ENCODE peak calls at places on chromosomes 2 and 18, in seven cellular contexts. One of them, this sample, is unnamed.

GRCh38 chr2:12048551-12048950 is 302.1 kb downstream of the LPIN1 start:
- DNase-seq in endodermal cell: peak
- DNase-seq in HFFc6: no peak
- DNase-seq in pancreas: no peak
- DNase-seq in neural progenitor cell: peak
- DNase-seq in fibroblast of lung: no peak
- DNase-seq in AG10803: no peak
- DNase-seq in this sample: peak

GRCh38 chr18:59096098-59096779 is 43.4 kb upstream of the SEC11C start:
- DNase-seq in endodermal cell: peak
- DNase-seq in HFFc6: no peak
- DNase-seq in pancreas: no peak
- DNase-seq in neural progenitor cell: peak
- DNase-seq in fibroblast of lung: no peak
- DNase-seq in AG10803: no peak
- DNase-seq in this sample: peak

GRCh38 chr18:48841381-48842258 is 109.1 kb downstream of the SMAD7 start:
- DNase-seq in endodermal cell: no peak
- DNase-seq in HFFc6: no peak
- DNase-seq in pancreas: no peak
- DNase-seq in neural progenitor cell: no peak
- DNase-seq in fibroblast of lung: peak
- DNase-seq in AG10803: peak
- DNase-seq in this sample: no peak

GRCh38 chr2:6068441-6068935 is 376.3 kb downstream of the SOX11 start:
- DNase-seq in endodermal cell: no peak
- DNase-seq in HFFc6: no peak
- DNase-seq in pancreas: no peak
- DNase-seq in neural progenitor cell: no peak
- DNase-seq in fibroblast of lung: no peak
- DNase-seq in AG10803: no peak
- DNase-seq in this sample: no peak

GRCh38 chr2:67526283-67526682 is 129.2 kb downstream of the ETAA1 start:
- DNase-seq in endodermal cell: no peak
- DNase-seq in HFFc6: peak
- DNase-seq in pancreas: no peak
- DNase-seq in neural progenitor cell: no peak
- DNase-seq in fibroblast of lung: peak
- DNase-seq in AG10803: peak
- DNase-seq in this sample: no peak

GRCh38 chr2:172884336-172884735 is 148.7 kb downstream of the RAPGEF4 start:
- DNase-seq in endodermal cell: no peak
- DNase-seq in HFFc6: no peak
- DNase-seq in pancreas: no peak
- DNase-seq in neural progenitor cell: no peak
- DNase-seq in fibroblast of lung: no peak
- DNase-seq in AG10803: peak
- DNase-seq in this sample: no peak

GRCh38 chr2:234994340-234995321 is 42.8 kb downstream of the SH3BP4 start:
- DNase-seq in endodermal cell: peak
- DNase-seq in HFFc6: no peak
- DNase-seq in pancreas: no peak
- DNase-seq in neural progenitor cell: peak
- DNase-seq in fibroblast of lung: no peak
- DNase-seq in AG10803: no peak
- DNase-seq in this sample: no peak

GRCh38 chr2:129337076-129337475 is 642.4 kb upstream of the RAB6C start:
- DNase-seq in endodermal cell: no peak
- DNase-seq in HFFc6: no peak
- DNase-seq in pancreas: no peak
- DNase-seq in neural progenitor cell: no peak
- DNase-seq in fibroblast of lung: no peak
- DNase-seq in AG10803: no peak
- DNase-seq in this sample: no peak

GRCh38 chr18:35635171-35635570 is 53.6 kb downstream of the GALNT1 start:
- DNase-seq in endodermal cell: no peak
- DNase-seq in HFFc6: peak
- DNase-seq in pancreas: no peak
- DNase-seq in neural progenitor cell: no peak
- DNase-seq in fibroblast of lung: peak
- DNase-seq in AG10803: peak
- DNase-seq in this sample: no peak

GRCh38 chr2:76461431-76461830 is 750.7 kb upstream of the GCFC2 start:
- DNase-seq in endodermal cell: no peak
- DNase-seq in HFFc6: no peak
- DNase-seq in pancreas: no peak
- DNase-seq in neural progenitor cell: no peak
- DNase-seq in fibroblast of lung: no peak
- DNase-seq in AG10803: no peak
- DNase-seq in this sample: no peak

GRCh38 chr2:233463586-233463985 is 103.0 kb downstream of the USP40 start:
- DNase-seq in endodermal cell: no peak
- DNase-seq in HFFc6: no peak
- DNase-seq in pancreas: no peak
- DNase-seq in neural progenitor cell: no peak
- DNase-seq in fibroblast of lung: no peak
- DNase-seq in AG10803: no peak
- DNase-seq in this sample: no peak

GRCh38 chr18:48328473-48329205 is 80.5 kb downstream of the ZBTB7C start:
- DNase-seq in endodermal cell: no peak
- DNase-seq in HFFc6: peak
- DNase-seq in pancreas: no peak
- DNase-seq in neural progenitor cell: no peak
- DNase-seq in fibroblast of lung: peak
- DNase-seq in AG10803: peak
- DNase-seq in this sample: no peak

GRCh38 chr2:99085400-99085799 is 56.1 kb upstream of the C2orf15 start:
- DNase-seq in endodermal cell: peak
- DNase-seq in HFFc6: no peak
- DNase-seq in pancreas: no peak
- DNase-seq in neural progenitor cell: peak
- DNase-seq in fibroblast of lung: peak
- DNase-seq in AG10803: no peak
- DNase-seq in this sample: peak

DNA sequence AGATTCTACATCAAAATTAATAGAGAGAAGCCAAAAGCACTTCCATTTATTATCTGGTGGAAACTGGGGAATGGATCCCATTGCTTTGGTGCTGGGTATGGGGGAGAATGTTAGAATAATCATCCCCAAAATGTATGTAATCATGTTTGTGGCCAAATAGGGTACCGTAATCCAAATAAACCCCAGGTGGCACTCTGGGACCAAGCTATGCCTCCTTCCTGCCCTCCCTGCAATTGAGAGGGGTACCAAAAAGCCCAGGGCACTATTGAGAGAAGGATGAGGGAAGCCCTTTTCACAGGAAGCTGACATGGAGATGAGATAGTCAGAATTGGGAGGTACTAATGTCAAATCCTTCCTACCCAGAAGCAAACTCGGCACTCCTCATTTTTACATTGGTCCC is 85.7 kb upstream of the NRP2 start:
- DNase-seq in endodermal cell: no peak
- DNase-seq in HFFc6: no peak
- DNase-seq in pancreas: no peak
- DNase-seq in neural progenitor cell: no peak
- DNase-seq in fibroblast of lung: no peak
- DNase-seq in AG10803: no peak
- DNase-seq in this sample: no peak
- TF ChIP-seq CTCF in endodermal cell: peak
- TF ChIP-seq CTCF in HFFc6: no peak
- TF ChIP-seq CTCF in pancreas: no peak
- TF ChIP-seq CTCF in neural progenitor cell: no peak
- TF ChIP-seq CTCF in fibroblast of lung: no peak
- TF ChIP-seq CTCF in AG10803: no peak
- TF ChIP-seq CTCF in this sample: no peak

DNA sequence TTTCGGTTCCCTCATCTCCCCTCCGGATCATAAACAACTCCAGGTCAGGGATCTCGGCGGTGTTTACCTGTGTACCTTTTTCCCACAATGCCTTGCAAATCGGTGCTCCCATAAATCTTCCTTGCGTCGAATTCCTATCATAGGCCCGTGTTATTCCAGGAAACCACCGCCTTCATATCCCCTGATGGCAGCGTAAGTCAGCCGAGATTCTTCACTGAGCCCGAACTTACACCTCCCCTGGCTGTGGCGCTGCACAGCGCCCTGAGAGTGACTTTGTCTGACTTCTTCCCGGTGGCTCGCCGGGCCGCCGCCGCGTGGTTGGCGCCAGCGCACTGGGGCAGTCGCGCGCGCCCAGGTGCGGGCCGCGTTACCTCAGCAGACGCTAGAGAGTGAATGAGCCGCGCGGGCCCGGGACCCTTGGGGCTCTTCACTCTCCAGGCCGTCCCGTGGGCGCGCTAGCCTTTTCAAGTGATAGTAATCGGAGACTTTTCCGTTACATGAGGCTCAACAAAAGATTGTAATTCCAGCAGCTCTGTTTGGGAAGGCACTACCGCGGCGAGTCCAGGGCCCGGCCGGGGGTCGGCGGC is 101.6 kb downstream of the SPTBN1 start:
- DNase-seq in endodermal cell: peak
- DNase-seq in HFFc6: no peak
- DNase-seq in pancreas: peak
- DNase-seq in neural progenitor cell: peak
- DNase-seq in fibroblast of lung: peak
- DNase-seq in AG10803: peak
- DNase-seq in this sample: peak
- TF ChIP-seq CTCF in endodermal cell: peak
- TF ChIP-seq CTCF in HFFc6: no peak
- TF ChIP-seq CTCF in pancreas: no peak
- TF ChIP-seq CTCF in neural progenitor cell: peak
- TF ChIP-seq CTCF in fibroblast of lung: no peak
- TF ChIP-seq CTCF in AG10803: no peak
- TF ChIP-seq CTCF in this sample: no peak

DNA sequence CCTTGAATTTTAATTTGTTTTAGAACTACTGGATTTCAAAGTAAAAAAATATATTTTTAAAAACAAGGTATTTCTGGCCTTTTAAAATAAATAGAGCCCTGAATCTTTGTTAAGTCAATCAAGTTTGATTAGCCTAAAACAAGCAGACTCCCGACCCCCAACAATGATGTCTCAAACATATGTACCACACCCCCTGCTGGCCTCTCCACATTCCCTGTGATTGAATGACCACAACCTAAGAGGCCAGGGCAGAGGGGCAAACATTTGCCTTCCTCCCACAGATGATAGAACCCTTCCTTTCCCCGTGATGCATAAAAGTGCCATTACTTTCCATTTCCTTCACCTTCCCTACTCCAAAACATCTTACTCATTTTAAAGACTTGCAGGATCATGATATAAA is 130.9 kb downstream of the STK39 start:
- DNase-seq in endodermal cell: peak
- DNase-seq in HFFc6: no peak
- DNase-seq in pancreas: no peak
- DNase-seq in neural progenitor cell: peak
- DNase-seq in fibroblast of lung: peak
- DNase-seq in AG10803: no peak
- DNase-seq in this sample: peak
- TF ChIP-seq CTCF in endodermal cell: peak
- TF ChIP-seq CTCF in HFFc6: peak
- TF ChIP-seq CTCF in pancreas: no peak
- TF ChIP-seq CTCF in neural progenitor cell: peak
- TF ChIP-seq CTCF in fibroblast of lung: peak
- TF ChIP-seq CTCF in AG10803: peak
- TF ChIP-seq CTCF in this sample: peak

GRCh38 chr18:5895300-5895885 is at the start of gene TMEM200C:
- DNase-seq in endodermal cell: peak
- DNase-seq in HFFc6: no peak
- DNase-seq in pancreas: peak
- DNase-seq in neural progenitor cell: peak
- DNase-seq in fibroblast of lung: peak
- DNase-seq in AG10803: no peak
- DNase-seq in this sample: peak

GRCh38 chr18:5894215-5894612 is 1.1 kb downstream of the TMEM200C start:
- DNase-seq in endodermal cell: no peak
- DNase-seq in HFFc6: no peak
- DNase-seq in pancreas: no peak
- DNase-seq in neural progenitor cell: no peak
- DNase-seq in fibroblast of lung: no peak
- DNase-seq in AG10803: no peak
- DNase-seq in this sample: no peak

GRCh38 chr18:5894613-5895299 is 566 bp downstream of the TMEM200C start:
- DNase-seq in endodermal cell: peak
- DNase-seq in HFFc6: no peak
- DNase-seq in pancreas: no peak
- DNase-seq in neural progenitor cell: peak
- DNase-seq in fibroblast of lung: peak
- DNase-seq in AG10803: no peak
- DNase-seq in this sample: peak

GRCh38 chr18:5892772-5893431 is 2.4 kb downstream of the TMEM200C start:
- DNase-seq in endodermal cell: no peak
- DNase-seq in HFFc6: no peak
- DNase-seq in pancreas: no peak
- DNase-seq in neural progenitor cell: no peak
- DNase-seq in fibroblast of lung: no peak
- DNase-seq in AG10803: no peak
- DNase-seq in this sample: no peak

DNA sequence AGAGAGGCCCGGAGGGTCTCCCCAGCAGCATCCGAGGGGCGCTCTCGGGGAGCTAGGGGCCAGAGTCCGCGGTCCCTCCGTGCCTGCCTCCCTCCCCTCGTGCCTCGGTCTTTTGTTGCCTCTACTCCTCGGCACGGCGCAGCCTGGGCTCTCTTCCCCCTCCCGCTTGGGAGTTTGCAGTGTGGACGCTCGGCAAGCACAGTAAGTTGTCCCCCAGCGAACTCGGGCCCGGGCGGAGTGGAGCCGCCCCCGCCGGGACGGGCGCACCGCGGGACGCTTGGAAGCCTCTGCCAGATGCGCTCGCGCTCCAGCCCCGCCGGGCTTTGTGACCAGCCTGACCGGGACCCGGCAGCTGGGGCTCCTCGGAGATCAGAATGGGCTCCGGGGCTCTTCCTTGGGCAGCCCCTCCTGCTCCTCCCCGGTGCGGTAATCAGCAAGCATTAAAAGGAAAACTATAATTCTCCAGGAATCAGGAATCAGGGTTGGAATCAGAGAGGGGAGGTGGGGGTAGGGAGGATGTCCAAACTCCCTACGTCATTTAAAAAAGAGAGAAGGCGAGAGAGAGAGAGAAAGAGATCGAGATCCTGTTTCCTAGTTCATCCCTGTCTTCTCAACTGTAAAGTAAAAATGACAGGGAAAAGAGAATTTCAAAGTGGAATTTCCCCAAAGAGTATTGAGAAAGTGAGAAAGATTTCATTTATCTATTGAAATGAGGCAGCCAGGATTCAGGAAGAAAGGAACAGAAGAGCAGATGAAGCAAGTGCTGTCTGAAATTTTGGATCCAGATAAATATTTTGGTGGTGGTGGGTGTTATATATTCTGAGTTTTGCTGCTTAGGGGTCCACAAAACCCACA is 791 bp upstream of the TMEM200C start:
- DNase-seq in endodermal cell: peak
- DNase-seq in HFFc6: no peak
- DNase-seq in pancreas: peak
- DNase-seq in neural progenitor cell: peak
- DNase-seq in fibroblast of lung: peak
- DNase-seq in AG10803: no peak
- DNase-seq in this sample: peak
- TF ChIP-seq CTCF in endodermal cell: no peak
- TF ChIP-seq CTCF in HFFc6: no peak
- TF ChIP-seq CTCF in pancreas: no peak
- TF ChIP-seq CTCF in neural progenitor cell: peak
- TF ChIP-seq CTCF in fibroblast of lung: no peak
- TF ChIP-seq CTCF in AG10803: no peak
- TF ChIP-seq CTCF in this sample: no peak